ENCODE peak calls at places on chromosomes 12 and 14, in four cellular contexts. One of them, this sample, is unnamed.

GRCh38 chr14:68482772-68483395 is 310.0 kb downstream of the ZFP36L1 start:
- DNase-seq in amniotic epithelial cell: no peak
- DNase-seq in spleen: no peak
- DNase-seq in midbrain: no peak
- DNase-seq in this sample: no peak

GRCh38 chr12:55972045-55972843 is 1.6 kb upstream of the RAB5B start:
- DNase-seq in midbrain: no peak
- DNase-seq in amniotic epithelial cell: peak; percentile 58
- DNase-seq in spleen: no peak
- DNase-seq in this sample: no peak

GRCh38 chr12:76143343-76144252 is 59.1 kb upstream of the NAP1L1 start:
- DNase-seq in amniotic epithelial cell: peak; percentile 2
- DNase-seq in spleen: no peak
- DNase-seq in midbrain: no peak
- DNase-seq in this sample: no peak

GRCh38 chr12:106315523-106315922 is 13.0 kb downstream of the TCP11L2 start:
- DNase-seq in spleen: no peak
- DNase-seq in midbrain: no peak
- DNase-seq in amniotic epithelial cell: no peak
- DNase-seq in this sample: no peak

GRCh38 chr12:109703684-109704083 is 9.9 kb upstream of the FAM222A start:
- DNase-seq in amniotic epithelial cell: no peak
- DNase-seq in spleen: peak; percentile 47
- DNase-seq in midbrain: no peak
- DNase-seq in this sample: no peak

GRCh38 chr14:65003394-65003793 is 16.7 kb downstream of the FNTB start:
- DNase-seq in midbrain: no peak
- DNase-seq in amniotic epithelial cell: no peak
- DNase-seq in spleen: no peak
- DNase-seq in this sample: no peak

GRCh38 chr12:121753844-121754264 is 39.6 kb downstream of the RHOF start:
- DNase-seq in amniotic epithelial cell: no peak
- DNase-seq in midbrain: peak; percentile 85
- DNase-seq in spleen: no peak
- DNase-seq in this sample: peak; percentile 90

GRCh38 chr12:104285740-104286537 is 17.6 kb upstream of the EID3 start:
- DNase-seq in midbrain: no peak
- DNase-seq in spleen: no peak
- DNase-seq in amniotic epithelial cell: peak; percentile 37
- DNase-seq in this sample: no peak

GRCh38 chr14:75249251-75249957 is 29.2 kb upstream of the FOS start:
- DNase-seq in spleen: peak; percentile 85
- DNase-seq in midbrain: no peak
- DNase-seq in amniotic epithelial cell: peak; percentile 61
- DNase-seq in this sample: no peak

GRCh38 chr12:121590476-121591143 is 9.8 kb upstream of the KDM2B start:
- DNase-seq in midbrain: no peak
- DNase-seq in spleen: no peak
- DNase-seq in amniotic epithelial cell: peak; percentile 47
- DNase-seq in this sample: no peak

GRCh38 chr12:85182699-85183098 is 97.3 kb upstream of the ALX1 start:
- DNase-seq in midbrain: no peak
- DNase-seq in amniotic epithelial cell: no peak
- DNase-seq in spleen: no peak
- DNase-seq in this sample: no peak

GRCh38 chr12:50040657-50041056 is 15.4 kb upstream of the RACGAP1 start:
- DNase-seq in midbrain: no peak
- DNase-seq in amniotic epithelial cell: no peak
- DNase-seq in spleen: peak; percentile 52
- DNase-seq in this sample: no peak

GRCh38 chr14:101234588-101234937 is 326.7 kb upstream of the DIO3 start:
- DNase-seq in amniotic epithelial cell: no peak
- DNase-seq in spleen: no peak
- DNase-seq in midbrain: no peak
- DNase-seq in this sample: no peak

GRCh38 chr14:98182385-98183055 is 1089.5 kb downstream of the BCL11B start:
- DNase-seq in midbrain: no peak
- DNase-seq in amniotic epithelial cell: no peak
- DNase-seq in spleen: no peak
- DNase-seq in this sample: no peak

GRCh38 chr14:50000215-50001145 is 107.6 kb downstream of the ARF6 start:
- DNase-seq in midbrain: no peak
- DNase-seq in amniotic epithelial cell: peak; percentile 73
- DNase-seq in spleen: peak; percentile 92
- DNase-seq in this sample: peak; percentile 17

GRCh38 chr12:50764116-50764860 is 387 bp downstream of the ATF1 start:
- DNase-seq in spleen: peak; percentile 95
- DNase-seq in amniotic epithelial cell: peak; percentile 23
- DNase-seq in midbrain: peak; percentile 54
- DNase-seq in this sample: peak; percentile 61

GRCh38 chr12:91316161-91316759 is 133.6 kb upstream of the DCN start:
- DNase-seq in amniotic epithelial cell: peak; percentile 35
- DNase-seq in midbrain: no peak
- DNase-seq in spleen: no peak
- DNase-seq in this sample: no peak

GRCh38 chr14:36553650-36554260 is 28.7 kb downstream of the NKX2-8 start:
- DNase-seq in spleen: no peak
- DNase-seq in midbrain: peak; percentile 40
- DNase-seq in amniotic epithelial cell: peak; percentile 50
- DNase-seq in this sample: peak; percentile 47

GRCh38 chr12:111420494-111420893 is 14.8 kb downstream of the SH2B3 start:
- DNase-seq in spleen: no peak
- DNase-seq in midbrain: no peak
- DNase-seq in amniotic epithelial cell: no peak
- DNase-seq in this sample: no peak

GRCh38 chr12:112382866-112383265 is 635 bp upstream of the HECTD4 start:
- DNase-seq in amniotic epithelial cell: no peak
- DNase-seq in spleen: no peak
- DNase-seq in midbrain: no peak
- DNase-seq in this sample: peak; percentile 5

GRCh38 chr12:65868133-65868705 is 43.9 kb downstream of the HMGA2 start:
- DNase-seq in amniotic epithelial cell: peak; percentile 97
- DNase-seq in midbrain: no peak
- DNase-seq in spleen: no peak
- DNase-seq in this sample: no peak

GRCh38 chr12:131845121-131845520 is 16.9 kb downstream of the MMP17 start:
- DNase-seq in amniotic epithelial cell: no peak
- DNase-seq in spleen: no peak
- DNase-seq in midbrain: no peak
- DNase-seq in this sample: no peak

GRCh38 chr14:67570453-67570852 is 29.6 kb downstream of the PIGH start:
- DNase-seq in midbrain: no peak
- DNase-seq in amniotic epithelial cell: no peak
- DNase-seq in spleen: no peak
- DNase-seq in this sample: no peak

GRCh38 chr12:77521458-77522115 is 309.1 kb upstream of the NAV3 start:
- DNase-seq in spleen: no peak
- DNase-seq in amniotic epithelial cell: no peak
- DNase-seq in midbrain: no peak
- DNase-seq in this sample: no peak

GRCh38 chr12:2013527-2014223 is 9.4 kb upstream of the DCP1B start:
- DNase-seq in midbrain: peak; percentile 49
- DNase-seq in spleen: no peak
- DNase-seq in amniotic epithelial cell: peak; percentile 80
- DNase-seq in this sample: peak; percentile 41

GRCh38 chr12:6535960-6536847 is 1.9 kb downstream of the GAPDH start:
- DNase-seq in midbrain: no peak
- DNase-seq in amniotic epithelial cell: no peak
- DNase-seq in spleen: no peak
- DNase-seq in this sample: no peak

GRCh38 chr14:45559626-45560025 is 306.6 kb upstream of the MIS18BP1 start:
- DNase-seq in spleen: no peak
- DNase-seq in midbrain: no peak
- DNase-seq in amniotic epithelial cell: no peak
- DNase-seq in this sample: no peak

GRCh38 chr12:69660164-69660863 is 38.8 kb downstream of the BEST3 start:
- DNase-seq in amniotic epithelial cell: no peak
- DNase-seq in midbrain: no peak
- DNase-seq in spleen: no peak
- DNase-seq in this sample: no peak

GRCh38 chr12:10673660-10674384 is at the start of gene STYK1:
- DNase-seq in amniotic epithelial cell: peak; percentile 15
- DNase-seq in spleen: peak; percentile 87
- DNase-seq in midbrain: peak; percentile 1
- DNase-seq in this sample: no peak

GRCh38 chr12:30795660-30796507 is 41.1 kb upstream of the CAPRIN2 start:
- DNase-seq in amniotic epithelial cell: peak; percentile 55
- DNase-seq in midbrain: no peak
- DNase-seq in spleen: peak; percentile 88
- DNase-seq in this sample: no peak

GRCh38 chr14:99792551-99793212 is 531 bp upstream of the EML1 start:
- DNase-seq in midbrain: peak; percentile 50
- DNase-seq in amniotic epithelial cell: no peak
- DNase-seq in spleen: no peak
- DNase-seq in this sample: no peak

GRCh38 chr14:103871596-103872480 is 24.5 kb upstream of the PPP1R13B start:
- DNase-seq in spleen: peak; percentile 91
- DNase-seq in amniotic epithelial cell: no peak
- DNase-seq in midbrain: no peak
- DNase-seq in this sample: no peak

GRCh38 chr12:113719911-113720591 is 246.1 kb downstream of the RBM19 start:
- DNase-seq in spleen: no peak
- DNase-seq in midbrain: no peak
- DNase-seq in amniotic epithelial cell: no peak
- DNase-seq in this sample: no peak

GRCh38 chr12:104586325-104587048 is 129.7 kb downstream of the CHST11 start:
- DNase-seq in spleen: no peak
- DNase-seq in amniotic epithelial cell: no peak
- DNase-seq in midbrain: no peak
- DNase-seq in this sample: no peak

This sample was measured in globus pallidus.